ENCODE peak calls at places on chromosomes 1 and 21, in six cellular contexts. B, C, Z, K, Y and O are unnamed samples.

GRCh38 chr1:65056866-65057265 is 90.5 kb upstream of the JAK1 start:
- DNase-seq in K (no peak), Y (no peak), Z (no peak), C (no peak), B (no peak), O (no peak)

GRCh38 chr1:10727703-10728348 is 68.6 kb downstream of the CASZ1 start:
- DNase-seq in C (no peak), K (no peak), B (no peak), Z (no peak), Y (no peak), O (peak)

GRCh38 chr21:42096593-42096992 is 25.5 kb downstream of the UMODL1 start:
- DNase-seq in Y (no peak), C (no peak), K (no peak), Z (no peak), B (no peak), O (no peak)

GRCh38 chr1:110155878-110156522 is 5.7 kb downstream of the SLC6A17 start:
- DNase-seq in K (peak), Z (no peak), Y (peak), B (peak), C (peak), O (peak)

GRCh38 chr1:91166106-91166712 is 144.4 kb upstream of the ZNF644 start:
- DNase-seq in Z (no peak), B (no peak), C (peak), K (peak), Y (peak), O (no peak)

GRCh38 chr1:211829343-211830054 is 1.1 kb downstream of the LPGAT1 start:
- DNase-seq in B (peak), Z (no peak), K (no peak), Y (peak), C (no peak), O (no peak)

GRCh38 chr21:33441489-33442477 is 38.0 kb downstream of the TMEM50B start:
- DNase-seq in Y (no peak), C (no peak), B (no peak), Z (no peak), K (peak), O (peak)

GRCh38 chr1:231606712-231607111 is 19.9 kb upstream of the DISC1 start:
- DNase-seq in C (no peak), B (no peak), Y (no peak), Z (no peak), K (peak), O (no peak)

GRCh38 chr1:230342019-230342418 is 84.1 kb downstream of the PGBD5 start:
- DNase-seq in B (no peak), C (no peak), K (no peak), Z (no peak), Y (no peak), O (no peak)

GRCh38 chr1:201450721-201451291 is 18.2 kb downstream of the PHLDA3 start:
- DNase-seq in K (peak), C (peak), Z (no peak), Y (peak), B (no peak), O (peak)

GRCh38 chr21:41390043-41390639 is 28.3 kb downstream of the MX2 start:
- DNase-seq in Z (no peak), K (no peak), B (no peak), C (no peak), Y (no peak), O (peak)

GRCh38 chr21:45170987-45171386 is 96.6 kb downstream of the ADARB1 start:
- DNase-seq in K (no peak), Y (no peak), B (no peak), Z (no peak), C (no peak), O (no peak)

GRCh38 chr1:15100369-15101111 is 53.0 kb upstream of the TMEM51 start:
- DNase-seq in C (peak), Z (no peak), B (peak), K (peak), Y (peak), O (no peak)

GRCh38 chr1:18323259-18323658 is 157.5 kb upstream of the KLHDC7A start:
- DNase-seq in C (no peak), Y (no peak), B (no peak), Z (no peak), K (no peak), O (no peak)

GRCh38 chr1:8717148-8717547 is 100.3 kb downstream of the RERE start:
- DNase-seq in Z (no peak), Y (no peak), C (no peak), B (no peak), K (no peak), O (no peak)

GRCh38 chr21:44353200-44353970 is at the start of gene TRPM2:
- DNase-seq in K (no peak), Y (no peak), Z (no peak), C (no peak), B (no peak), O (peak)

GRCh38 chr21:41817228-41817627 is 50.4 kb upstream of the RIPK4 start:
- DNase-seq in C (peak), K (peak), Y (no peak), Z (no peak), B (peak), O (no peak)

GRCh38 chr1:20449736-20450311 is 36.2 kb downstream of the CAMK2N1 start:
- DNase-seq in K (peak), C (no peak), Y (no peak), Z (no peak), B (no peak), O (no peak)

GRCh38 chr1:20448626-20449215 is 37.3 kb downstream of the CAMK2N1 start:
- DNase-seq in Y (no peak), K (no peak), Z (no peak), C (no peak), B (no peak), O (no peak)

GRCh38 chr1:20458717-20459116 is 27.3 kb downstream of the CAMK2N1 start:
- DNase-seq in K (no peak), Z (no peak), Y (no peak), C (no peak), B (no peak), O (no peak)

DNA sequence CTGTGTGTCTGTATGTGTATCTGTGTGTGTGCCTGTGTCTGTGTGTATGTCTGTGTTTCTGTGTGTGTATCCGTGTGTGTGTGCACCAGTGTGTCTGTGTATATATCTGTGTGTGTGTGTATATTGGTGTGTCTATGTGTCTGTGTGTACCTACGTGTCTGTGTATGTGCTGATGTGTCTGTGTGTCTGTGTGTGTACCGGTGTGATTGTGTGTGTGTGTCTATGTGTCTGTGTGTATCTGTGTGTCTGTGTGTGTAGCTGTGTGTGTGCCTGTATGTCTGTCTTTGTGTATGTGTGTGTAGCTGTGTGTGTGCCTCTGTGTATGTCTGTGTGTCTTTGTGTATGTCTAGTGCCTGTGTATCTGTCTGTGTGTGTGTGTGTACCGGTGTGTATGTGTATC is 32.0 kb downstream of the CAMK2N1 start:
- DNase-seq in K (no peak), B (no peak), C (no peak), Z (no peak), Y (no peak), O (no peak)
- TF ChIP-seq CTCF in K (no peak), B (no peak), C (no peak), Z (no peak), Y (no peak), O (no peak)

GRCh38 chr1:209456878-209457277 is 126.6 kb upstream of the CAMK1G start:
- DNase-seq in Y (no peak), B (no peak), Z (no peak), C (no peak), K (no peak), O (no peak)
- H3K4me3 ChIP-seq in Y (no peak), B (no peak), Z (no peak), C (no peak), K (no peak), O (no peak)

DNA sequence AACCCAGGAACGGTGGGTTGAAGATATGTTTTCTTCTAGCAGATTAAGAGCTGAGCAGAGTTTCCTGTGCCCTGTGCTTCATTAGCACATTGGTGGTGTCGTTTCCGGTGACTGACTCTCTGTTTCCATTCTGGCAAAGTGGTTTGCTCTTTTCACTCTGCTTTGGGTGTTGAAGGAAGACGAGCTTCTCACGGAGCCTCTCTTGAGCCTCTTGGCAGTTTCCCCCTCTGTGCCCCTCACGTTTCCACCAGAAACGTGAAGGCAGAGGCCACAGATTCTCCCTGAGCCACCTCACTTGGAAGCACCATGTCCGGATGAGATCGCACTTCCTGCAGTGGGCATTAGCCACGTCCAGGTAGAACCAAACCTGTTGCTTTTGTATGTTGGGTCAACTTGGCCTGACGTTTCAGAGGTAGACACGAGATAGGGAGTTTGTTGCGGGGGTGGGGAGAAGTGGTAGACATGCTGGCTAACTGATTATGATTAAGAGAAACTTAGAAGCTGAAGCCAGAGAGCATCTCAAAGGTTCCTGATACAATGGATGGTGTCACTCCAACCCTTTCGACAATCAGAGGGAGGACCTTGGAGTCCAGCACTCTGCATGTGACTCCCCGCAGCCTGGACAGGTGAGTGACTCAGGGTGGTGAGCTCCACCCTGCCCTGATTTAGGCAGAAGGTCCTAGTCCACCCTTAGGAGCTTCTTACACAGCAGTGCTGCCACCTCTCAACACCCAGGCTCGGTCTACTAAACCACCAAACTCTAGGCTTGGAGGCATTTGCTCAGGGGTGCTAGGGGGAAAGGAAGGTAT is at the start of gene LAX1:
- DNase-seq in C (peak), Z (no peak), K (no peak), Y (no peak), B (no peak), O (no peak)
- TF ChIP-seq POLR2A in C (no peak), Z (no peak), K (no peak), Y (no peak), B (no peak), O (no peak)

GRCh38 chr1:35544976-35545375 is 12.2 kb downstream of the KIAA0319L start:
- DNase-seq in B (no peak), C (no peak), Z (no peak), Y (no peak), K (peak), O (peak)
- TF ChIP-seq CTCF in B (no peak), C (no peak), Z (no peak), Y (no peak), K (peak), O (peak)

GRCh38 chr1:236837897-236838296 is 42.8 kb downstream of the MTR start:
- DNase-seq in B (no peak), Y (no peak), K (no peak), C (no peak), Z (no peak), O (no peak)
- H3K4me3 ChIP-seq in B (no peak), Y (no peak), K (no peak), C (no peak), Z (no peak), O (no peak)

GRCh38 chr1:19488136-19488535 is 2.8 kb upstream of the CAPZB start:
- DNase-seq in C (no peak), K (no peak), Y (peak), B (no peak), Z (no peak), O (no peak)
- TF ChIP-seq POLR2A in C (no peak), K (no peak), Y (no peak), B (no peak), Z (no peak), O (no peak)

GRCh38 chr1:47624531-47624930 is 186.7 kb downstream of the FOXD2 start:
- DNase-seq in Y (no peak), K (no peak), C (no peak), B (no peak), Z (no peak), O (no peak)
- TF ChIP-seq CTCF in Y (no peak), K (no peak), C (no peak), B (no peak), Z (peak), O (peak)